ENCODE peak calls at places on chromosomes 3 and 15, in eight cellular contexts. O is H7, T is Caco-2, V is esophagus muscularis mucosa, Z is heart left ventricle, H is mesenchymal stem cell, P is GM23248, L is foreskin fibroblast. E is an unnamed sample.

GRCh38 chr3:61454806-61455205 is 106.6 kb upstream of the PTPRG start:
- DNase-seq in Z (no peak), H (no peak), P (peak), L (no peak), T (no peak), V (no peak), O (no peak), E (peak)

GRCh38 chr3:27559835-27560234 is 75.7 kb upstream of the SLC4A7 start:
- DNase-seq in T (no peak), L (peak), H (no peak), V (no peak), O (peak), P (peak), Z (peak), E (peak)

GRCh38 chr3:126465928-126466564 is 9.6 kb downstream of the ZXDC start:
- DNase-seq in V (no peak), L (no peak), Z (peak), H (no peak), P (no peak), O (no peak), T (no peak), E (no peak)

GRCh38 chr3:13282986-13283876 is 136.9 kb downstream of the NUP210 start:
- DNase-seq in T (no peak), O (peak), L (no peak), Z (no peak), P (peak), V (no peak), H (peak), E (no peak)

GRCh38 chr15:79858469-79858868 is 38.3 kb downstream of the MTHFS start:
- DNase-seq in Z (no peak), P (peak), T (no peak), H (no peak), L (no peak), V (no peak), O (no peak), E (no peak)

GRCh38 chr3:64140651-64141050 is 84.6 kb downstream of the PRICKLE2 start:
- DNase-seq in V (no peak), O (no peak), Z (no peak), P (no peak), L (no peak), T (no peak), H (no peak), E (no peak)

GRCh38 chr3:134879991-134880390 is 84.9 kb downstream of the EPHB1 start:
- DNase-seq in P (no peak), T (no peak), H (no peak), L (no peak), Z (no peak), V (no peak), O (no peak), E (no peak)

GRCh38 chr3:31013843-31014242 is 119.4 kb upstream of the GADL1 start:
- DNase-seq in V (no peak), T (no peak), O (no peak), H (no peak), L (no peak), P (peak), Z (no peak), E (no peak)

GRCh38 chr3:35680866-35681650 is 41.7 kb downstream of the ARPP21 start:
- DNase-seq in O (no peak), L (no peak), T (no peak), H (no peak), Z (no peak), V (no peak), P (no peak), E (no peak)

GRCh38 chr3:175805825-175806224 is 946.7 kb downstream of the NAALADL2 start:
- DNase-seq in P (no peak), V (no peak), Z (no peak), O (no peak), L (no peak), T (no peak), H (no peak), E (peak)

GRCh38 chr3:115651599-115651998 is 28.3 kb downstream of the GAP43 start:
- DNase-seq in T (no peak), O (no peak), L (no peak), H (no peak), P (no peak), Z (no peak), V (no peak), E (no peak)

GRCh38 chr3:175940243-175940642 is 1081.1 kb downstream of the NAALADL2 start:
- DNase-seq in L (peak), T (no peak), Z (no peak), H (peak), O (no peak), P (peak), V (no peak), E (peak)

GRCh38 chr3:81743096-81744025 is 18.1 kb downstream of the GBE1 start:
- DNase-seq in P (peak), Z (no peak), T (no peak), V (peak), O (no peak), H (peak), L (peak), E (peak)

GRCh38 chr15:46708226-46708625 is 1009.1 kb upstream of the SEMA6D start:
- DNase-seq in P (no peak), T (no peak), O (no peak), Z (no peak), V (no peak), H (peak), L (no peak), E (no peak)

GRCh38 chr3:178103140-178103539 is 433.1 kb upstream of the KCNMB2 start:
- DNase-seq in V (no peak), T (no peak), H (peak), Z (no peak), P (no peak), L (no peak), O (no peak), E (no peak)

GRCh38 chr15:73265536-73266153 is 103.1 kb downstream of the HCN4 start:
- DNase-seq in L (no peak), O (peak), V (no peak), H (peak), Z (no peak), T (peak), P (peak), E (no peak)

GRCh38 chr3:88632226-88632625 is 475.2 kb upstream of the EPHA3 start:
- DNase-seq in V (no peak), H (no peak), L (no peak), P (no peak), O (no peak), Z (no peak), T (no peak), E (no peak)

GRCh38 chr3:115789480-115789879 is 166.2 kb downstream of the GAP43 start:
- DNase-seq in H (no peak), V (no peak), O (no peak), T (no peak), L (no peak), Z (no peak), P (no peak), E (no peak)

GRCh38 chr3:46423588-46423987 is 16.5 kb downstream of the CCRL2 start:
- DNase-seq in V (no peak), H (no peak), L (no peak), O (no peak), Z (no peak), T (no peak), P (peak), E (no peak)

GRCh38 chr3:42507252-42507651 is 4.8 kb downstream of the VIPR1 start:
- DNase-seq in P (no peak), Z (peak), T (peak), L (no peak), O (peak), V (no peak), H (no peak), E (no peak)

GRCh38 chr15:73602444-73602843 is 30.7 kb downstream of the NPTN start:
- DNase-seq in L (no peak), P (no peak), V (no peak), T (no peak), Z (no peak), H (peak), O (no peak), E (no peak)

GRCh38 chr3:177438596-177439220 is 241.4 kb upstream of the TBL1XR1 start:
- DNase-seq in T (no peak), H (no peak), Z (no peak), P (peak), O (no peak), L (no peak), V (no peak), E (no peak)

GRCh38 chr3:12993623-12994356 is 79.4 kb downstream of the IQSEC1 start:
- DNase-seq in H (peak), V (no peak), Z (no peak), L (no peak), P (peak), O (peak), T (peak), E (no peak)

GRCh38 chr3:38084019-38084968 is 45.3 kb downstream of the DLEC1 start:
- DNase-seq in V (no peak), O (peak), T (peak), P (peak), H (peak), Z (no peak), L (peak), E (no peak)

GRCh38 chr15:76401285-76401684 is 64.7 kb downstream of the ISL2 start:
- DNase-seq in V (no peak), P (peak), O (no peak), H (peak), T (no peak), L (peak), Z (no peak), E (peak)

GRCh38 chr15:90322531-90322930 is 29.6 kb upstream of the ZNF774 start:
- DNase-seq in P (no peak), L (no peak), O (no peak), T (peak), Z (no peak), H (peak), V (no peak), E (no peak)

GRCh38 chr15:67097893-67098740 is 32.7 kb downstream of the SMAD3 start:
- DNase-seq in O (no peak), L (peak), V (no peak), H (peak), P (peak), T (no peak), Z (peak), E (peak)

GRCh38 chr15:99306694-99307338 is 55.5 kb downstream of the LRRC28 start:
- DNase-seq in V (no peak), Z (peak), L (no peak), H (peak), T (no peak), P (no peak), O (no peak), E (no peak)

GRCh38 chr3:191026746-191027145 is 164.3 kb upstream of the GMNC start:
- DNase-seq in Z (no peak), V (no peak), P (no peak), T (no peak), H (no peak), O (no peak), L (no peak), E (no peak)

GRCh38 chr15:101031203-101031602 is 112.0 kb downstream of the LRRK1 start:
- DNase-seq in T (no peak), L (no peak), H (peak), P (no peak), V (peak), Z (no peak), O (peak), E (no peak)

GRCh38 chr3:126696701-126697267 is 7.3 kb upstream of the CHCHD6 start:
- DNase-seq in T (no peak), P (no peak), Z (no peak), O (no peak), V (peak), H (no peak), L (no peak), E (no peak)

GRCh38 chr3:44961888-44962287 is 14.1 kb downstream of the ZDHHC3 start:
- DNase-seq in L (no peak), P (no peak), T (no peak), Z (no peak), V (no peak), H (no peak), O (no peak), E (no peak)

GRCh38 chr3:23856286-23856685 is 50.5 kb downstream of the UBE2E1 start:
- DNase-seq in Z (no peak), O (no peak), L (no peak), H (peak), P (no peak), T (no peak), V (no peak), E (no peak)

GRCh38 chr3:94525039-94525438 is 462.2 kb downstream of the NSUN3 start:
- DNase-seq in O (no peak), T (peak), H (peak), L (no peak), P (no peak), Z (peak), V (no peak), E (no peak)

GRCh38 chr3:55556622-55557531 is 69.8 kb upstream of the WNT5A start:
- DNase-seq in T (no peak), O (no peak), L (peak), P (peak), Z (no peak), H (peak), V (no peak), E (no peak)

DNA sequence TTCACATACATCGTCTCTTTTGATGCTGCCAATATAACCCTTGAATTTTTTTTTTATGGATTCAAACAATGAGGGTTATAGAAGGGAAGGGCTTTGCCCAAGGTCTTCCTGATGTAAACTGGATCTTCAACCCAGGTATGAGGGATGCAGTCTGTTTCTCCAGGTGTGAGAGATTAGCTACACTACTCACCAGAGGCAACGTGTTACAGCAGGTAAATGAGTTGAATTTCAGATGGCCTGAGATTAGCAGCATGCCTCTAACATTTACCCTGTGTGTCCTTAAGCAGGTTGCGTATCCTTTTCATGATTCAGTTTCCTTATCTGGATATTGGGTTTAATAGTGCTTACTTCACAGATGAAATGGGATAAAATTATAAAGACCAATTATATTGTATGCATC is 1.9 kb downstream of the RTP4 start:
- DNase-seq in T (no peak), O (no peak), P (no peak), V (no peak), L (no peak), Z (no peak), H (no peak), E (no peak)
- H3K4me3 ChIP-seq in T (no peak), O (no peak), P (no peak), V (peak), L (no peak), Z (peak), H (no peak), E (no peak)

DNA sequence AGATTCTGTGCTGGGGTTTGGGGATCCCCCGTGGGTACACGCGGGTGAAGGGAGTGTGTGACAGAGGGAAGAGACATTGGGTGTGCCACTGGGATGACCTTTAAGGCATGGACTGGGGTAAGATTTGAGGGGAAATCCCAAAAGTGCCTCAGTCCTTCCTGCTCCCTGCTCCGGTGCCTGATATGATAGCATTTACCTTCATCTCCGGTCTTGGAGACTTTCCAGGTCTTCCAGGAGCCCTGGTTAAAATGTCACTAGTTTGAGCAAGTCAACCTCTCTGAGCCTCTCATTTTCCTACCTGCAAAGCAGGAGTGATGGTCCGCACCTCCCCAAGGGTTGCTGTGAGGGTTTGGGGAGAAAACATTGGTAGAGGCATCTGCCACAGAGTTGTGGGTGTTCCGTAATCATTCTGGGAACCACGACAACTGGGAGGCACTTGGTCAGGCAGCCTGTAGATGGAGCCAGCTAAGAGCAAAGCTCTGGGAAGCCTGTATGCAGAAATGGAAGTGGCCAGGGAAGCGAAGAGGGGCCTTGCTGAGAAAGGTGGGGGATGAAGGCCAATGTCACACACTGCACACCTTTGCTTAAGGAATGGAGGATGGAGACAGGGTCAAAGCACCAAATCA is 33.9 kb upstream of the KIF23 start:
- DNase-seq in L (no peak), H (peak), Z (no peak), P (peak), V (no peak), T (peak), O (peak), E (no peak)
- H3K4me3 ChIP-seq in L (no peak), H (no peak), Z (no peak), P (no peak), V (no peak), T (no peak), O (no peak), E (no peak)

GRCh38 chr15:43510230-43511011 is 7.0 kb upstream of the MAP1A start:
- DNase-seq in T (peak), H (peak), Z (peak), P (peak), V (peak), L (peak), O (peak), E (peak)

GRCh38 chr15:43508421-43508820 is 9.0 kb upstream of the MAP1A start:
- DNase-seq in T (no peak), O (no peak), Z (no peak), L (no peak), V (no peak), P (no peak), H (no peak), E (no peak)

GRCh38 chr15:43509923-43510229 is 7.5 kb upstream of the MAP1A start:
- DNase-seq in P (peak), L (no peak), T (no peak), H (no peak), O (no peak), Z (no peak), V (no peak), E (no peak)

GRCh38 chr15:43511012-43511885 is 6.2 kb upstream of the MAP1A start:
- DNase-seq in H (peak), P (peak), O (peak), Z (no peak), T (peak), V (no peak), L (no peak), E (no peak)

DNA sequence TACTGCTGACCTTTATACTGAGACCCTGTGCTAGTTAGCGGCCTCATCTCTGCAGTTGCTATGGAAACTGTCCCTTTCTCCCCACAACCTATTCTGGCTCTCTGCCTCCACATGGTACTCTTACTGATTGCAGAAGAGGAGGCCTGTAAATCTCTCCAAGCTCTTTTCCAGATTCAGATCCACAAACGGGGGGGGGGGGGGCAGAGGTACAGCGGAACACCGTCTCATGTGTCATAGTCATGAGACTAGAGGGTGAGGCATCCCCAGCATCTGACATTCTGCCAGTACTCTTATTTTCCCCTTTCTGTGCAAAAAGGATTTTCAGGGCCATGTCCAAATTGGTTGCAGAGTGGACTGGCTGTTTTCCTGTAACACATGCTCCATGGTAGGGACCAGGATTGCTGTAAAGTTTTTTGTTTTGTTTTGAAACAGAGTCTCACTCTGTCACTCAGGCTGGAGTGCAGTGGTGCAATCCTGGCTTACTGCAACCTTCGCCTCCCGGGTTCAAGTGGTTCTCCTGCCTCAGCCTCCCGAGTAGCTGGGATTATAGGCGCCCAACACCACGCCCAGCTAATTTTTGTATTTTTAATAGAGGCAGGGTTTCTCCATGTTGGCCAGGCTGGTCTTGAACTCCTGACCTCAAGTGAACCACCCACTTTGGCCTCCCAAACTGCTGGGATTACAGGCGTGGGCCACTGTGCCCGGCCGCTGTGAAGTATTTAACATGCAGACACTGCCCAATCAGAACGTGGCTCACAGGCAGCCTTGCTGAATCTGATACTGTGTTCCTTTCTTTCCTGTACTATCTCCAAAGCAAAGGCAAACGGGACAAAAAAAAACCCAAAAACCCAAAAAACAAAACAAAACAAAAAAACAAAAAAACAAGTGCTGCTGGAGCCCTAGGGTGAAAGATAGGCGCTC is 8.1 kb upstream of the MAP1A start:
- DNase-seq in H (peak), Z (no peak), V (no peak), P (peak), T (no peak), O (peak), L (peak), E (no peak)
- H3K4me3 ChIP-seq in H (peak), Z (peak), V (peak), P (peak), T (no peak), O (peak), L (peak), E (peak)

GRCh38 chr15:63509933-63510547 is 5.6 kb downstream of the USP3 start:
- DNase-seq in V (no peak), T (no peak), Z (no peak), L (peak), P (peak), O (no peak), H (peak), E (no peak)
- H3K4me3 ChIP-seq in V (no peak), T (no peak), Z (no peak), L (no peak), P (peak), O (no peak), H (peak), E (no peak)

GRCh38 chr15:65516997-65517865 is at the start of gene DPP8:
- DNase-seq in O (peak), P (peak), T (peak), V (peak), L (peak), Z (peak), H (peak), E (peak)

GRCh38 chr15:65517866-65518207 is 348 bp upstream of the DPP8 start:
- DNase-seq in H (no peak), P (no peak), T (no peak), O (no peak), L (no peak), Z (no peak), V (no peak), E (no peak)

GRCh38 chr15:65512189-65512588 is 5.3 kb downstream of the DPP8 start:
- DNase-seq in O (no peak), Z (no peak), V (no peak), L (no peak), T (no peak), P (no peak), H (no peak), E (no peak)

GRCh38 chr15:65509321-65509720 is 8.2 kb downstream of the DPP8 start:
- DNase-seq in O (no peak), H (no peak), V (no peak), Z (no peak), T (no peak), L (no peak), P (no peak), E (no peak)

DNA sequence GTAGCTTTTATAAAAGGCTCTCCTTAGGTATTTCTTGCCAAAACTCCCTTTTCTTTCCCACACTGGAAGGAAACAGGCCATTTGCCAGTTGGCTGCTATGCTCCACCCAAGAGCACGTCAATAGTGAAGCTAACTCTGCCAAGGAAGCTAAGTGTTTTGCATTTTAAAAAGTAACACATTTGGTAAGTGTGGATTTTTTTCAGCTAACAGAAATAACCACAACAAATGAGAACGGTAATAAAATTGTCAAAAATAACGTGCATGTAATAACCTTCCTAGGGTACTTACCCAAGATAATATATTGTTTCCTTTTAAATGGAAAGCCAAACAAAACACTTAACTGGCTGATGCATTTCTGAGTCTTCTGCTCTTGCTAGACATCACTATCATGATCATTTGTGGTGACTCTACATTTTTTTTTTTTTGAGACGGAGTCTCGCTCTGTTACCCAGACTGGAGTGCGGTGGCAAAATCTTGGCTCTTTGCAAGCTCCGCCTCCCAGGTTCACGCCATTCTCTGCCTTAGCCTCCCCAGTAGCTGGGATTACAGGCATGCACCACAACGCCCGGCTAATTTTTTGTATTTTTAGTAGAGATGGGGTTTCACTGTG is 4.6 kb downstream of the DPP8 start:
- DNase-seq in T (no peak), Z (peak), L (no peak), O (no peak), H (no peak), P (peak), V (no peak), E (no peak)
- H3K4me3 ChIP-seq in T (no peak), Z (peak), L (no peak), O (no peak), H (peak), P (no peak), V (no peak), E (no peak)